ENCODE peak calls at places on chromosomes 12 and 14, in four cellular contexts. One of them, this sample, is unnamed. For H3K9me3, the result is how much of the 10 kb centered on the place peaks cover.

GRCh38 chr12:63068857-63069442 is 82.1 kb downstream of the AVPR1A start:
- DNase-seq in A549: peak
- DNase-seq in neural progenitor cell: peak
- DNase-seq in IMR-90: peak
- DNase-seq in this sample: peak

GRCh38 chr12:131793623-131794022 is 34.6 kb upstream of the MMP17 start:
- DNase-seq in IMR-90: peak
- DNase-seq in neural progenitor cell: peak
- DNase-seq in A549: no peak
- DNase-seq in this sample: no peak

GRCh38 chr14:68911594-68912227 is 67.4 kb downstream of the ACTN1 start:
- DNase-seq in neural progenitor cell: peak
- DNase-seq in IMR-90: peak
- DNase-seq in A549: peak
- DNase-seq in this sample: peak

GRCh38 chr14:33900706-33901105 is 50.2 kb downstream of the EGLN3 start:
- DNase-seq in A549: no peak
- DNase-seq in IMR-90: no peak
- DNase-seq in neural progenitor cell: no peak
- DNase-seq in this sample: no peak

GRCh38 chr12:99213047-99213446 is 434.5 kb upstream of the GARIN6 start:
- DNase-seq in IMR-90: no peak
- DNase-seq in neural progenitor cell: no peak
- DNase-seq in A549: no peak
- DNase-seq in this sample: no peak

GRCh38 chr12:109033239-109034196 is 12.7 kb upstream of the SVOP start:
- DNase-seq in IMR-90: no peak
- DNase-seq in neural progenitor cell: no peak
- DNase-seq in A549: no peak
- DNase-seq in this sample: no peak

GRCh38 chr14:33210304-33210703 is 271.6 kb downstream of the NPAS3 start:
- DNase-seq in A549: no peak
- DNase-seq in neural progenitor cell: peak
- DNase-seq in IMR-90: peak
- DNase-seq in this sample: peak

GRCh38 chr12:108457006-108457733 is 57.9 kb upstream of the FICD start:
- DNase-seq in A549: peak
- DNase-seq in IMR-90: peak
- DNase-seq in neural progenitor cell: peak
- DNase-seq in this sample: peak

GRCh38 chr12:129887047-129887568 is 16.7 kb downstream of the TMEM132D start:
- DNase-seq in neural progenitor cell: no peak
- DNase-seq in IMR-90: no peak
- DNase-seq in A549: no peak
- DNase-seq in this sample: no peak

GRCh38 chr12:6376079-6376941 is 947 bp upstream of the SCNN1A start:
- DNase-seq in IMR-90: peak
- DNase-seq in neural progenitor cell: peak
- DNase-seq in A549: peak
- DNase-seq in this sample: no peak

GRCh38 chr14:79369359-79370332 is 841.7 kb downstream of the DIO2 start:
- DNase-seq in IMR-90: peak
- DNase-seq in A549: peak
- DNase-seq in neural progenitor cell: no peak
- DNase-seq in this sample: no peak

GRCh38 chr12:45669762-45670161 is 59.7 kb upstream of the ARID2 start:
- DNase-seq in A549: no peak
- DNase-seq in neural progenitor cell: no peak
- DNase-seq in IMR-90: no peak
- DNase-seq in this sample: no peak

GRCh38 chr14:105258846-105259245 is 10.5 kb downstream of the BTBD6 start:
- DNase-seq in neural progenitor cell: no peak
- DNase-seq in A549: peak
- DNase-seq in IMR-90: peak
- DNase-seq in this sample: no peak

GRCh38 chr12:121611306-121611705 is 15.0 kb upstream of the ORAI1 start:
- DNase-seq in A549: no peak
- DNase-seq in neural progenitor cell: no peak
- DNase-seq in IMR-90: no peak
- DNase-seq in this sample: no peak

GRCh38 chr14:68466491-68466977 is 326.3 kb downstream of the ZFP36L1 start:
- DNase-seq in A549: peak
- DNase-seq in neural progenitor cell: no peak
- DNase-seq in IMR-90: peak
- DNase-seq in this sample: no peak

GRCh38 chr12:4036872-4037271 is 163.7 kb upstream of the PARP11 start:
- DNase-seq in IMR-90: no peak
- DNase-seq in neural progenitor cell: no peak
- DNase-seq in A549: peak
- DNase-seq in this sample: no peak

GRCh38 chr12:113072136-113072535 is 15.6 kb downstream of the DTX1 start:
- DNase-seq in A549: no peak
- DNase-seq in neural progenitor cell: no peak
- DNase-seq in IMR-90: no peak
- DNase-seq in this sample: no peak

GRCh38 chr12:49930515-49931288 is 19.8 kb upstream of the AQP2 start:
- DNase-seq in IMR-90: peak
- DNase-seq in A549: no peak
- DNase-seq in neural progenitor cell: no peak
- DNase-seq in this sample: no peak

GRCh38 chr12:27627123-27627835 is 69.0 kb upstream of the REP15 start:
- DNase-seq in IMR-90: peak
- DNase-seq in neural progenitor cell: no peak
- DNase-seq in A549: no peak
- DNase-seq in this sample: no peak

GRCh38 chr12:116164976-116165425 is 112.5 kb downstream of the MED13L start:
- DNase-seq in A549: peak
- DNase-seq in neural progenitor cell: no peak
- DNase-seq in IMR-90: peak
- DNase-seq in this sample: no peak

GRCh38 chr12:1911598-1912575 is 6.6 kb downstream of the CACNA2D4 start:
- DNase-seq in A549: no peak
- DNase-seq in IMR-90: no peak
- DNase-seq in neural progenitor cell: no peak
- DNase-seq in this sample: no peak

GRCh38 chr12:54053625-54054441 is at the start of gene HOXC4:
- DNase-seq in A549: peak
- DNase-seq in neural progenitor cell: no peak
- DNase-seq in IMR-90: peak
- DNase-seq in this sample: no peak

GRCh38 chr12:117214797-117215196 is 24.5 kb upstream of the FBXO21 start:
- DNase-seq in A549: no peak
- DNase-seq in neural progenitor cell: no peak
- DNase-seq in IMR-90: no peak
- DNase-seq in this sample: no peak

GRCh38 chr14:43039881-43040280 is 1433.2 kb downstream of the LRFN5 start:
- DNase-seq in neural progenitor cell: no peak
- DNase-seq in IMR-90: no peak
- DNase-seq in A549: no peak
- DNase-seq in this sample: no peak
- H3K9me3 ChIP-seq in neural progenitor cell: under half
- H3K9me3 ChIP-seq in IMR-90: under half
- H3K9me3 ChIP-seq in A549: under half
- H3K9me3 ChIP-seq in this sample: under half

GRCh38 chr12:96462571-96463280 is 26.7 kb upstream of the CFAP54 start:
- DNase-seq in neural progenitor cell: no peak
- DNase-seq in IMR-90: no peak
- DNase-seq in A549: no peak
- DNase-seq in this sample: no peak

GRCh38 chr12:96472384-96472783 is 17.0 kb upstream of the CFAP54 start:
- DNase-seq in neural progenitor cell: no peak
- DNase-seq in IMR-90: no peak
- DNase-seq in A549: no peak
- DNase-seq in this sample: no peak

GRCh38 chr12:96465896-96466295 is 23.5 kb upstream of the CFAP54 start:
- DNase-seq in neural progenitor cell: no peak
- DNase-seq in A549: no peak
- DNase-seq in IMR-90: no peak
- DNase-seq in this sample: no peak

GRCh38 chr12:96471368-96472040 is 17.9 kb upstream of the CFAP54 start:
- DNase-seq in IMR-90: peak
- DNase-seq in A549: no peak
- DNase-seq in neural progenitor cell: no peak
- DNase-seq in this sample: no peak

DNA sequence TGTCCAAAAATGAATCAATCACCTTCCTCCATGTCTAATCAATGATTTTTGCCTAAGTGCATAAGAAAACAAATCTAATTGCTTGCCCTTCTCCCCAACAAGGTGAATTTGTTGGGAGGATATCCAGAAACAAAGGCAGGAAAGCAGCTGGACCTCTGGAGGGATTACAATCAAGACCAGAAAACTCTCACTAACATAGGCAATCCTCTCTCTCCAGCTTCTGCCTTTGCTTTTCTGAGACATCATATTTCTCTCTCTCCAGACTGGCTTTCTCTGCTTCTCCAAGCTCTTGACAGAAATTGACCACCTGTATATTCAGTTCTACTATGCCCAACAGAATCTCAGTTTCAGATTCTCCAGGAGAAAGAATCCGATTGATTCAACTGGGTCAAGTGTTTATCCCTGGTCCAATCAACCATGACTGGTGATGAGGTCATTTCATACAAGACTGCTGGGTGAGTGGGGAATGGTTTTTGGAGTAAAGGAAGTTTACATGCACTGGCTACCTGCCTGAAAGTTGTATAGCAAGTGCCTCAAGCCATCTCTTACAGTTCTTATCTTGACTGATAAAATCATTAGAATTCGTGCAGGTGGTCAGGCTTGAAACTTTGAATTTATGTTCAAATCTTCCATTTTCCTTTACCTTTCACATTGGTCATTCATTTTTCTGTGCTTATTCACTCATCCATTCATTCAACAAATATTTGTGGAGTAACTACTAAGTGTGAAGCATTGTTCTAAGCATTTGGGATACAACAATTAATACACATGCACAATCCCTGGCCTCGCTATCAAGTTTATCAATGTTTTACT is 22.2 kb upstream of the CFAP54 start:
- DNase-seq in IMR-90: peak
- DNase-seq in neural progenitor cell: no peak
- DNase-seq in A549: no peak
- DNase-seq in this sample: no peak
- H3K4me2 ChIP-seq in IMR-90: no peak
- H3K4me2 ChIP-seq in neural progenitor cell: no peak
- H3K4me2 ChIP-seq in A549: no peak
- H3K4me2 ChIP-seq in this sample: no peak

GRCh38 chr12:133057446-133057845 is 20.1 kb downstream of the ZNF84 start:
- DNase-seq in IMR-90: peak
- DNase-seq in A549: peak
- DNase-seq in neural progenitor cell: no peak
- DNase-seq in this sample: no peak
- H3K9me3 ChIP-seq in IMR-90: half or more
- H3K9me3 ChIP-seq in A549: half or more
- H3K9me3 ChIP-seq in neural progenitor cell: half or more
- H3K9me3 ChIP-seq in this sample: under half

DNA sequence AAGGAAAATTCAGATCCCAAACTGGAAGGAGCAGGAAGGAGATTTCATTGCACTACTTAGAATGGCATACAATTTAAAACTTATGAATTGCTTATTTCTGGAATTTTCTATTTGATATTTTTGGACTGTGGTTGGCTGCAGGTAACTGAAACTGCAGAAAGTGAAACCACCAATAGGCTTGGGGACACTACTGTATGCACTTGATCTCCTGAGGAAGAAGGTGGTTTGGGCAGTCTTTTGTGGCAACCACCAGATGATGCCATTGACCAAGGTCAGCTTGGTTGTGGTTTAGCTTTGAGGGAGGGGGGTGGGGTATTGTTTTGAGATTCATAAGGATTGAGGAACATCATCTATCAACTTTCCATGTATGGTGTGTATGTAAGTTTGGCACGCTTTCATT is 209.5 kb upstream of the STXBP6 start:
- DNase-seq in A549: no peak
- DNase-seq in IMR-90: no peak
- DNase-seq in neural progenitor cell: no peak
- DNase-seq in this sample: peak
- H3K4me2 ChIP-seq in A549: no peak
- H3K4me2 ChIP-seq in IMR-90: no peak
- H3K4me2 ChIP-seq in neural progenitor cell: no peak
- H3K4me2 ChIP-seq in this sample: peak

GRCh38 chr12:123832052-123832451 is 70.0 kb downstream of the DNAH10 start:
- DNase-seq in IMR-90: no peak
- DNase-seq in A549: no peak
- DNase-seq in neural progenitor cell: no peak
- DNase-seq in this sample: no peak
- H3K9me3 ChIP-seq in IMR-90: under half
- H3K9me3 ChIP-seq in A549: under half
- H3K9me3 ChIP-seq in neural progenitor cell: under half
- H3K9me3 ChIP-seq in this sample: under half

GRCh38 chr14:21106191-21106505 is 5.3 kb downstream of the TMEM253 start:
- DNase-seq in A549: peak
- DNase-seq in neural progenitor cell: no peak
- DNase-seq in IMR-90: no peak
- DNase-seq in this sample: no peak

GRCh38 chr14:21107360-21107781 is 6.5 kb downstream of the TMEM253 start:
- DNase-seq in A549: peak
- DNase-seq in IMR-90: peak
- DNase-seq in neural progenitor cell: no peak
- DNase-seq in this sample: no peak

GRCh38 chr14:21106506-21107359 is 5.9 kb downstream of the TMEM253 start:
- DNase-seq in A549: peak
- DNase-seq in neural progenitor cell: peak
- DNase-seq in IMR-90: peak
- DNase-seq in this sample: peak

GRCh38 chr14:21109377-21110260 is 8.8 kb downstream of the TMEM253 start:
- DNase-seq in A549: no peak
- DNase-seq in IMR-90: no peak
- DNase-seq in neural progenitor cell: no peak
- DNase-seq in this sample: no peak

GRCh38 chr14:21108791-21109190 is 7.9 kb downstream of the TMEM253 start:
- DNase-seq in IMR-90: no peak
- DNase-seq in neural progenitor cell: no peak
- DNase-seq in A549: no peak
- DNase-seq in this sample: peak
- H3K4me2 ChIP-seq in IMR-90: no peak
- H3K4me2 ChIP-seq in neural progenitor cell: no peak
- H3K4me2 ChIP-seq in A549: peak
- H3K4me2 ChIP-seq in this sample: peak

DNA sequence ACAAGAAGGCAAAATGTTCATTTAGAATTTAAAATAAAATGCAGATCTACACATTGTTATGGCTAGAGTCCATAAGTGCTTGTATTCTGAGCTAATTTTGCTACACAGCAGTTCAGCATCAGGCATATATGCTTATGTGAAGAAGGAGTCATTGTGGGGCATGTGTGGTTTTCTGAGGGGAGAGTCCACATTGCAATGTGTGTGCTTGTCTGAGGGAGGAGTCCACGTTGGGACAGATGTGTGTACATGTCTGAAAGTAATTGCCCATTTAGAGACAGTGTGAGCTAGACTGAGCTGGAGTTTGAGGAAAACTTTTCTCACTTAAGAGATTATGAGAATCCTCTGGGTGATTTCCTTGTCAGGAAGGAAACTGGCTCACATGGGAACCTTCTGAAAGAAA is 767.9 kb downstream of the TMEM121 start:
- DNase-seq in A549: no peak
- DNase-seq in neural progenitor cell: no peak
- DNase-seq in IMR-90: no peak
- DNase-seq in this sample: no peak
- H3K9me3 ChIP-seq in A549: under half
- H3K9me3 ChIP-seq in neural progenitor cell: under half
- H3K9me3 ChIP-seq in IMR-90: under half
- H3K9me3 ChIP-seq in this sample: under half

This sample was measured in MM.1S.